ENCODE peak calls at places on chromosomes 4 and X, in six cellular contexts. Q is A549, N is endothelial cell of umbilical vein, O is NB4, G is K562, X is GM12878. D is an unnamed sample.

GRCh38 chr4:81648576-81649272 is 177.0 kb upstream of the RASGEF1B start:
- DNase-seq in Q (no peak), N (no peak), O (no peak), G (no peak), X (peak), D (no peak)

GRCh38 chr4:23476514-23477090 is 413.2 kb downstream of the PPARGC1A start:
- DNase-seq in Q (no peak), N (no peak), O (no peak), G (no peak), X (no peak), D (no peak)

GRCh38 chr4:184274288-184274951 is 56.7 kb upstream of the ENPP6 start:
- DNase-seq in Q (no peak), N (no peak), O (no peak), G (no peak), X (no peak), D (no peak)

GRCh38 chr4:148445071-148445902 is 3.1 kb upstream of the NR3C2 start:
- DNase-seq in Q (no peak), N (peak), O (no peak), G (peak), X (no peak), D (no peak)

GRCh38 chr4:127698789-127699200 is 31.4 kb upstream of the SLC25A31 start:
- DNase-seq in Q (peak), N (no peak), O (peak), G (no peak), X (peak), D (no peak)

GRCh38 chr4:184168406-184169019 is 49.2 kb downstream of the ENPP6 start:
- DNase-seq in Q (peak), N (peak), O (peak), G (peak), X (no peak), D (peak)

GRCh38 chrX:47651043-47651905 is 911 bp upstream of the ELK1 start:
- DNase-seq in Q (no peak), N (no peak), O (no peak), G (no peak), X (no peak), D (no peak)

GRCh38 chrX:11724122-11725017 is 33.7 kb upstream of the MSL3 start:
- DNase-seq in Q (peak), N (peak), O (peak), G (peak), X (no peak), D (peak)

GRCh38 chr4:89123418-89123817 is 12.1 kb downstream of the TIGD2 start:
- DNase-seq in Q (no peak), N (no peak), O (no peak), G (no peak), X (no peak), D (peak)

GRCh38 chr4:149065753-149066152 is 623.5 kb upstream of the NR3C2 start:
- DNase-seq in Q (no peak), N (no peak), O (no peak), G (no peak), X (no peak), D (no peak)

GRCh38 chrX:34915463-34916225 is 27.0 kb upstream of the FAM47B start:
- DNase-seq in Q (no peak), N (no peak), O (no peak), G (no peak), X (no peak), D (no peak)

GRCh38 chrX:40755291-40756249 is 20.2 kb upstream of the MED14 start:
- DNase-seq in Q (no peak), N (peak), O (no peak), G (no peak), X (no peak), D (no peak)

GRCh38 chr4:63619771-63620170 is 789.5 kb downstream of the TECRL start:
- DNase-seq in Q (no peak), N (no peak), O (no peak), G (no peak), X (no peak), D (no peak)

GRCh38 chr4:4521767-4522166 is 20.1 kb downstream of the STX18 start:
- DNase-seq in Q (no peak), N (no peak), O (no peak), G (no peak), X (no peak), D (no peak)

GRCh38 chrX:66728818-66729271 is 90.0 kb upstream of the EDA2R start:
- DNase-seq in Q (peak), N (peak), O (peak), G (peak), X (no peak), D (peak)

GRCh38 chrX:68261060-68261672 is 172.1 kb downstream of the OPHN1 start:
- DNase-seq in Q (no peak), N (no peak), O (no peak), G (no peak), X (no peak), D (no peak)

GRCh38 chr4:41365726-41366125 is 109.0 kb downstream of the UCHL1 start:
- DNase-seq in Q (no peak), N (no peak), O (no peak), G (no peak), X (no peak), D (no peak)

GRCh38 chrX:41600266-41600665 is 88.5 kb upstream of the GPR34 start:
- DNase-seq in Q (no peak), N (peak), O (no peak), G (no peak), X (no peak), D (no peak)

GRCh38 chrX:39327255-39327654 is 526.0 kb downstream of the MID1IP1 start:
- DNase-seq in Q (no peak), N (peak), O (peak), G (no peak), X (no peak), D (no peak)

GRCh38 chrX:103773445-103773844 is 3.2 kb upstream of the PLP1 start:
- DNase-seq in Q (no peak), N (no peak), O (no peak), G (no peak), X (no peak), D (no peak)

GRCh38 chr4:139975830-139976272 is 178.1 kb downstream of the MAML3 start:
- DNase-seq in Q (no peak), N (peak), O (peak), G (no peak), X (no peak), D (no peak)

GRCh38 chrX:65667503-65668355 is at the start of gene MSN:
- DNase-seq in Q (peak), N (peak), O (peak), G (peak), X (no peak), D (no peak)

GRCh38 chrX:24069877-24070276 is 15.1 kb downstream of the EIF2S3 start:
- DNase-seq in Q (no peak), N (no peak), O (no peak), G (no peak), X (no peak), D (no peak)

GRCh38 chr4:1356181-1356998 is 9.4 kb downstream of the UVSSA start:
- DNase-seq in Q (peak), N (peak), O (peak), G (peak), X (no peak), D (peak)

GRCh38 chr4:185683222-185683621 is 128.8 kb downstream of the SORBS2 start:
- DNase-seq in Q (no peak), N (no peak), O (no peak), G (no peak), X (no peak), D (no peak)

GRCh38 chr4:19927381-19927780 is 324.3 kb upstream of the SLIT2 start:
- DNase-seq in Q (no peak), N (no peak), O (no peak), G (no peak), X (no peak), D (no peak)

GRCh38 chr4:35912174-35912573 is 332.1 kb downstream of the ARAP2 start:
- DNase-seq in Q (no peak), N (no peak), O (peak), G (no peak), X (peak), D (no peak)

GRCh38 chr4:123438031-123438430 is 41.4 kb downstream of the SPRY1 start:
- DNase-seq in Q (no peak), N (no peak), O (peak), G (no peak), X (no peak), D (no peak)

GRCh38 chrX:75989806-75990590 is 182.9 kb upstream of the PBDC1 start:
- DNase-seq in Q (no peak), N (no peak), O (no peak), G (no peak), X (peak), D (no peak)

GRCh38 chrX:68834371-68835103 is 5.7 kb downstream of the EFNB1 start:
- DNase-seq in Q (no peak), N (no peak), O (no peak), G (no peak), X (no peak), D (no peak)

GRCh38 chr4:38068107-38068506 is 107.9 kb downstream of the PTTG2 start:
- DNase-seq in Q (no peak), N (peak), O (no peak), G (no peak), X (no peak), D (no peak)

GRCh38 chr4:25810815-25811690 is 51.7 kb downstream of the SEL1L3 start:
- DNase-seq in Q (peak), N (no peak), O (no peak), G (no peak), X (no peak), D (peak)

GRCh38 chr4:114561590-114561989 is 37.0 kb upstream of the UGT8 start:
- DNase-seq in Q (no peak), N (no peak), O (no peak), G (no peak), X (no peak), D (no peak)

DNA sequence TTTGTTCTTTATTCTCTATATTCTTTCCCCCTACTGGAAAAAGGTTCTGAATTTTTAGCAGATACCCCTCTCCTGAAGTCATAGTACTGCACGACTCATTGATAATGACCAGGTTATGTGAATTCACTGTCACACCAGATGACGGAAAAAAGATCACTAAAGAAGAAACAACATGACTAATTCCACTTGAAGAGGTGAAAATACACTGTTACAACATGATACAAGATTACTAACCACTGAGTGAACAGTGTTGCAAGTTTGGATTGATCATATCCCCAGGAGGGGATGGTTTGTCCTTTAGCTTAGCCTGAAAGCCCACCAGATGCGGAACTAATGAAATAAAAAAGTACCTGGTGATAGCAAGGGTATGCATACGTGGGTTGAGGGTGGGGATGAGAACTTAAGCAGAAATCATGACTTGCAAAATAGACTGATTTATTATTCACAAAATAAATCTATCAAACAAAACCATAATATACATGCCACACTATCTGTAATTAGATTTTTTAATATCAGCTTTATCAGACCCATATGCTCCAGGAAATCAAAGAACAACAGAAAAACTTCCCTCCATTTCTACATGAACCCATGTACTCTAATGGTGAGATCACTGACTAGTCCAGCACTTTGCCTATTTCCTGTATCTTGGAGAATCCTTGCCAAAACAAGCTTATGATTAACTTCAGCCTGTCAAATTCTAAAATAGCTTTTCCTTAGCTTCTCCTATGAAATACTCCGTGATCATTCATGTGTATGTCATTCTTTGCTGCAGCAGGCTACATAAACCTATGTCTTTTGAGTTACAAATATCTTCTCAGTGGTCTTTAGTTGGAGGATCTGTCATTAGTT is 257.4 kb upstream of the AGA start:
- DNase-seq in Q (no peak), N (no peak), O (no peak), G (no peak), X (no peak), D (no peak)
- TF ChIP-seq MYC in Q (no peak), N (no peak), O (no peak), G (no peak), X (no peak), D (no peak)

DNA sequence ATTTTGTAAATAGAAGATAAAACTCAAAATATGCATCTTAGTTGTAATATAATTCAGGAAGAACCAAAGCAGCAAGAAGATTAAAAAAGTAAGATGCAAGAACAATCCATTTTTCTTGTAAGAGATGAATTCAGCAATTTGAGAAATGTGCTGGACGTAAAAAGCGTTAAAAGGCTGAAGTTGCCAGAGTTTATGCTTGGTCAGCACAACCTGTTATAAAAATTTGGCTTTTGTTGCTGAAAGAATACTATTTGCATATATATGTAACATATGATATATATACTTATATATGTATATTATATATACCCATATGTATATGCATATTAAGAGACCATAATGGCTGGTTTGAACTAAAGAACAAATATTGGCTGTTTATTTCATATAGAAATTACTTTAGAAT is 449.6 kb upstream of the FAM241A start:
- DNase-seq in Q (no peak), N (no peak), O (no peak), G (no peak), X (no peak), D (no peak)
- TF ChIP-seq MYC in Q (no peak), N (no peak), O (no peak), G (no peak), X (no peak), D (no peak)

GRCh38 chrX:97685753-97686152 is 802.0 kb downstream of the RPA4 start:
- DNase-seq in Q (peak), N (peak), O (peak), G (peak), X (no peak), D (peak)
- TF ChIP-seq MYC in Q (no peak), N (no peak), O (no peak), G (no peak), X (no peak), D (no peak)

GRCh38 chrX:113929004-113929403 is 654.9 kb upstream of the HTR2C start:
- DNase-seq in Q (peak), N (peak), O (peak), G (peak), X (no peak), D (peak)
- TF ChIP-seq MYC in Q (no peak), N (no peak), O (no peak), G (no peak), X (no peak), D (no peak)